ENCODE peak calls at places on chromosomes 6 and 20, in seven cellular contexts. O is foreskin fibroblast, W is astrocyte of the spinal cord, J is endothelial cell, H is GM12865, I is type B pancreatic cell, A is fibroblast of lung. Q is an unnamed sample.

GRCh38 chr6:9116026-9116425 is 680.7 kb upstream of the SLC35B3 start:
- DNase-seq in O (peak), W (peak), J (no peak), H (no peak), I (no peak), A (peak), Q (peak)

GRCh38 chr20:45545351-45545750 is 1.9 kb downstream of the EPPIN start:
- DNase-seq in O (no peak), W (no peak), J (no peak), H (no peak), I (no peak), A (no peak), Q (no peak)

GRCh38 chr6:75602164-75602896 is 650 bp downstream of the SENP6 start:
- DNase-seq in O (peak), W (no peak), J (peak), H (peak), I (peak), A (peak), Q (no peak)

GRCh38 chr6:63584566-63584965 is 12.3 kb downstream of the LOC128125822 start:
- DNase-seq in O (no peak), W (no peak), J (no peak), H (no peak), I (no peak), A (no peak), Q (no peak)

GRCh38 chr6:98946877-98947410 is 802 bp downstream of the FBXL4 start:
- DNase-seq in O (no peak), W (peak), J (no peak), H (peak), I (no peak), A (peak), Q (no peak)

GRCh38 chr6:170295519-170296422 is 4.9 kb upstream of the DLL1 start:
- DNase-seq in O (no peak), W (no peak), J (no peak), H (peak), I (no peak), A (no peak), Q (no peak)

GRCh38 chr6:39452306-39452705 is 129.8 kb upstream of the KCNK16 start:
- DNase-seq in O (peak), W (peak), J (no peak), H (peak), I (no peak), A (peak), Q (no peak)

GRCh38 chr6:160520043-160520904 is 143.8 kb downstream of the LPA start:
- DNase-seq in O (peak), W (peak), J (peak), H (peak), I (peak), A (peak), Q (peak)

GRCh38 chr6:42618686-42619085 is 54.9 kb downstream of the UBR2 start:
- DNase-seq in O (peak), W (peak), J (no peak), H (no peak), I (no peak), A (peak), Q (peak)

GRCh38 chr6:33958208-33958862 is 154.5 kb upstream of the MLN start:
- DNase-seq in O (no peak), W (no peak), J (peak), H (no peak), I (no peak), A (no peak), Q (no peak)

GRCh38 chr6:25057121-25057520 is 121.4 kb upstream of the RIPOR2 start:
- DNase-seq in O (no peak), W (no peak), J (no peak), H (no peak), I (no peak), A (peak), Q (no peak)

GRCh38 chr20:61105395-61105794 is 146.7 kb upstream of the CDH4 start:
- DNase-seq in O (no peak), W (no peak), J (no peak), H (no peak), I (no peak), A (no peak), Q (no peak)

GRCh38 chr6:43812850-43813584 is 43.0 kb downstream of the VEGFA start:
- DNase-seq in O (no peak), W (no peak), J (no peak), H (peak), I (no peak), A (peak), Q (no peak)

GRCh38 chr6:166579234-166579575 is 7.3 kb downstream of the RAMACL start:
- DNase-seq in O (no peak), W (no peak), J (no peak), H (no peak), I (peak), A (no peak), Q (no peak)

GRCh38 chr6:56148488-56149190 is 98.7 kb downstream of the COL21A1 start:
- DNase-seq in O (peak), W (peak), J (no peak), H (no peak), I (no peak), A (peak), Q (no peak)

GRCh38 chr20:8530022-8530421 is 398.0 kb downstream of the PLCB1 start:
- DNase-seq in O (no peak), W (no peak), J (no peak), H (no peak), I (no peak), A (no peak), Q (peak)

GRCh38 chr20:51985013-51985415 is 182.7 kb upstream of the SALL4 start:
- DNase-seq in O (peak), W (peak), J (no peak), H (no peak), I (no peak), A (peak), Q (peak)

GRCh38 chr6:45256697-45257695 is 71.1 kb upstream of the RUNX2 start:
- DNase-seq in O (no peak), W (no peak), J (no peak), H (no peak), I (no peak), A (peak), Q (no peak)

GRCh38 chr6:21005816-21006553 is 471.7 kb downstream of the CDKAL1 start:
- DNase-seq in O (peak), W (peak), J (no peak), H (peak), I (no peak), A (peak), Q (peak)

GRCh38 chr20:10707791-10708190 is 34.0 kb upstream of the JAG1 start:
- DNase-seq in O (no peak), W (no peak), J (no peak), H (no peak), I (no peak), A (no peak), Q (no peak)

GRCh38 chr6:31620586-31621319 is at the start of gene PRRC2A:
- DNase-seq in O (no peak), W (no peak), J (peak), H (no peak), I (peak), A (peak), Q (no peak)

GRCh38 chr6:162203287-162203686 is 524.3 kb downstream of the PRKN start:
- DNase-seq in O (no peak), W (no peak), J (no peak), H (no peak), I (no peak), A (no peak), Q (no peak)

GRCh38 chr20:47274449-47275108 is 81.9 kb downstream of the ZMYND8 start:
- DNase-seq in O (peak), W (peak), J (no peak), H (peak), I (no peak), A (peak), Q (peak)

GRCh38 chr20:46220808-46221207 is 87.5 kb downstream of the CDH22 start:
- DNase-seq in O (no peak), W (no peak), J (no peak), H (no peak), I (no peak), A (no peak), Q (no peak)

GRCh38 chr20:17615645-17616479 is 46.0 kb downstream of the DSTN start:
- DNase-seq in O (no peak), W (no peak), J (no peak), H (no peak), I (no peak), A (no peak), Q (no peak)

GRCh38 chr20:18585134-18585533 is 2.7 kb upstream of the DTD1 start:
- DNase-seq in O (no peak), W (peak), J (no peak), H (no peak), I (no peak), A (peak), Q (peak)

GRCh38 chr6:80217799-80218198 is 111.3 kb downstream of the BCKDHB start:
- DNase-seq in O (peak), W (no peak), J (no peak), H (no peak), I (no peak), A (no peak), Q (no peak)

GRCh38 chr6:157229219-157229607 is 94.1 kb downstream of the TMEM242 start:
- DNase-seq in O (no peak), W (no peak), J (no peak), H (no peak), I (peak), A (no peak), Q (no peak)

GRCh38 chr6:89487864-89488263 is 54.9 kb downstream of the ANKRD6 start:
- DNase-seq in O (no peak), W (no peak), J (no peak), H (no peak), I (no peak), A (no peak), Q (no peak)

GRCh38 chr20:24206995-24207394 is 218.4 kb upstream of the GGTLC1 start:
- DNase-seq in O (no peak), W (no peak), J (no peak), H (no peak), I (no peak), A (no peak), Q (no peak)

GRCh38 chr20:38303908-38304379 is at the start of gene BPI:
- DNase-seq in O (no peak), W (peak), J (no peak), H (no peak), I (no peak), A (no peak), Q (no peak)

GRCh38 chr6:44333273-44333919 is 9.1 kb upstream of the SPATS1 start:
- DNase-seq in O (no peak), W (no peak), J (no peak), H (no peak), I (no peak), A (no peak), Q (no peak)

GRCh38 chr20:33273117-33273851 is 9.7 kb upstream of the BPIFB1 start:
- DNase-seq in O (no peak), W (no peak), J (no peak), H (no peak), I (no peak), A (no peak), Q (no peak)

GRCh38 chr6:41155132-41155805 is 1.1 kb upstream of the TREML1 start:
- DNase-seq in O (no peak), W (no peak), J (no peak), H (no peak), I (no peak), A (no peak), Q (no peak)

GRCh38 chr20:830011-830521 is 3.4 kb upstream of the FAM110A start:
- DNase-seq in O (no peak), W (no peak), J (no peak), H (no peak), I (no peak), A (peak), Q (peak)

GRCh38 chr20:61724376-61724775 is 341.3 kb downstream of the TAF4 start:
- DNase-seq in O (no peak), W (peak), J (peak), H (no peak), I (no peak), A (no peak), Q (no peak)

GRCh38 chr6:17622144-17622543 is 22.0 kb downstream of the FAM8A1 start:
- DNase-seq in O (no peak), W (no peak), J (no peak), H (no peak), I (no peak), A (no peak), Q (no peak)

GRCh38 chr6:20978176-20978614 is 443.9 kb downstream of the CDKAL1 start:
- DNase-seq in O (peak), W (peak), J (no peak), H (peak), I (no peak), A (peak), Q (peak)

GRCh38 chr6:72937160-72937559 is 288.1 kb downstream of the KHDC1L start:
- DNase-seq in O (no peak), W (no peak), J (no peak), H (no peak), I (no peak), A (no peak), Q (no peak)

GRCh38 chr6:28390688-28391087 is 8.9 kb downstream of the ZSCAN12 start:
- DNase-seq in O (no peak), W (no peak), J (no peak), H (no peak), I (no peak), A (no peak), Q (no peak)
- TF ChIP-seq CTCF in O (no peak), W (no peak), J (no peak), H (no peak), I (no peak), A (no peak), Q (no peak)

DNA sequence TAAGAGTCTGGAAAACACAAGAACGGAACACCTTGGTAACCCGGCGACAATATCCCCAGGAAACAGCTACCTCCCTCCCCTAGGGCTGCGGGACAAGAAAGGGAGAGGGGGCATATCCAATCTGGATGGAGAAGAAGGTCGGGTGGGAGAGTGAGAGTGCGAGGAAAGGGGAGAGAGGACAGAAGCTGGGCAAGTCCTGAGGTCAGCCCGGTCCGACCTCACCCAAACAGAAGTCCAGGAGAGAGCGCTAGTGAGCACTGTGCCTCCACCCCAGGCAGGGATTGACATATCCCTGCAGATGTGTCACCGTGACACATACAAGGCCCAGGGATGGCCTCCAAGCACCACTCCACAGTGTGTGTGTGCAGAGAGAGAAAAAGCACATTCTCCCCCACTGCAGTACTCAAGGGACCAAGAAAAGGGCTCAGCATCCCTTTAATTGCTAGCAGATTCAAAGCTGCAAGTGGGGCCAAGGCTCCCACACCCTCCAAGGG is 3.3 kb downstream of the PXDC1 start:
- DNase-seq in O (peak), W (peak), J (peak), H (peak), I (no peak), A (peak), Q (peak)
- TF ChIP-seq CTCF in O (peak), W (peak), J (peak), H (peak), I (peak), A (peak), Q (peak)

DNA sequence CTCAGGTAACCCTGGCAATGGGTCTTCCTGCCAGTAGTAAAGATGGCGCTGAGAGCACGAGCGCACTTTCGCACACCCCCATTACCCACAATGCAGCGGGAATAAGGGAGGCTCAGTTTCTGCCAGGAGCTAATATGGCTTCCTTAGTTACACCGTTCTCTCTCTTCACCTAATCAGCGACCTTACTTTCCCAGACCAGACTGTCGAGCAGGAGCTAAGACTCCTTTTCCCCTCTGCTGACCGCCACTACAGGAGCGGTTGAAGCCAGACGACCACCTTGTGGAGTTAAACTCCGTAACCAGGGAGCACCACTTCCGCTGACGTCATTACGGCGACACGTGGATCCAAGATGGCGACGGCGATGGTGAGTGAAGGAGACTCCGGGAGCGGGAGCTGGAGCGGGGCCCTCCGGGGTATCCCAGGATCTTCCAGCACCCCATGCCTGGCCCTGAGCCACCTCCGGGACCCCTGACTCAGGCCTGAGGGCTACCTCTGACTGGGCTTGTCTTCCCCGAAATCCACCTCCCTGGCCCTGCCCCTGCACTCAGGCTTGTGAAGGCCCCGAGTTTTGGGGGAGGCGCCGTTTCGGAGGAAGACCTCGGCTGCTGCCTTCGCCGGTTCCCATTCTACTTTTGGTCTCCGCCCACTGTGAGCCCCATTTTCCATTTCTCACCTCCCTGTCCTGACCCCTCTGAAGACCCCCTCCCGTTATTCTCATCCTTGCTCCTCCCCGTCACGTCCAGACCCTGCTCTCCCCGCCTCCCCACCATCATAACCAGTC is at the start of gene TM9SF4:
- DNase-seq in O (peak), W (peak), J (peak), H (peak), I (peak), A (peak), Q (peak)
- TF ChIP-seq CTCF in O (no peak), W (no peak), J (no peak), H (no peak), I (no peak), A (no peak), Q (no peak)

GRCh38 chr6:168333039-168333438 is 13.5 kb upstream of the DACT2 start:
- DNase-seq in O (no peak), W (no peak), J (peak), H (no peak), I (no peak), A (no peak), Q (no peak)
- TF ChIP-seq CTCF in O (no peak), W (peak), J (peak), H (no peak), I (peak), A (peak), Q (peak)

DNA sequence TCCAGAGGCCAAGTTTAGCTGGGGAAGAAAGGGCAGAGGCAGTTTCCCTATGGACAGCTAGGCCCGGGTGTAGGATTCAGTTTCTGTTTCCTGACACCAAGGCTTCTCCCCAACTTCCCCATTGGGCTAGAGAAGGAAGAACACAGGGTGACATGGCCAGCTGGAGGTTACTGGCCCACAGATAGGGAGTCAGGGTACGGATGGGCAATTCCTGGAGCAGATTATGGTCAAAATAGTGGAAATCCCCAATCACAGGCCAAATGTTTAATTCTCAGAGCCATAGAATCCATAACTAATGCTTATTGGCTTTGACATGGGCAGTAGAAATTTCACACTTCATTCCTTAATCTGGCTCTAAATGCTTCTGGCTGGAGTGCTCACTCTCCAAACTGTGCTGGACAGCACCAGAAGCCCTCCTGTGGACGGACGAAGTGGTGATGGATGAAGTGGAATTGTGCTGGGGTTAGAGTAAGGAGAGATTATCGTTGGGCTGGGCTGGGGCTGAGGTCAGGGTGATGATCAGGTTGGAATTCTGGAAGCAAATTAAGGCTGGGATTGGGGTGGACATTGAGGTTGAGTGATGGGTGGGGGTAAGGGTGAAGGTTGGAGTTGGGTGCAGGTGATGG is 869 bp downstream of the SIGLEC1 start:
- DNase-seq in O (no peak), W (no peak), J (no peak), H (no peak), I (no peak), A (no peak), Q (no peak)
- TF ChIP-seq CTCF in O (no peak), W (no peak), J (no peak), H (no peak), I (no peak), A (no peak), Q (no peak)

DNA sequence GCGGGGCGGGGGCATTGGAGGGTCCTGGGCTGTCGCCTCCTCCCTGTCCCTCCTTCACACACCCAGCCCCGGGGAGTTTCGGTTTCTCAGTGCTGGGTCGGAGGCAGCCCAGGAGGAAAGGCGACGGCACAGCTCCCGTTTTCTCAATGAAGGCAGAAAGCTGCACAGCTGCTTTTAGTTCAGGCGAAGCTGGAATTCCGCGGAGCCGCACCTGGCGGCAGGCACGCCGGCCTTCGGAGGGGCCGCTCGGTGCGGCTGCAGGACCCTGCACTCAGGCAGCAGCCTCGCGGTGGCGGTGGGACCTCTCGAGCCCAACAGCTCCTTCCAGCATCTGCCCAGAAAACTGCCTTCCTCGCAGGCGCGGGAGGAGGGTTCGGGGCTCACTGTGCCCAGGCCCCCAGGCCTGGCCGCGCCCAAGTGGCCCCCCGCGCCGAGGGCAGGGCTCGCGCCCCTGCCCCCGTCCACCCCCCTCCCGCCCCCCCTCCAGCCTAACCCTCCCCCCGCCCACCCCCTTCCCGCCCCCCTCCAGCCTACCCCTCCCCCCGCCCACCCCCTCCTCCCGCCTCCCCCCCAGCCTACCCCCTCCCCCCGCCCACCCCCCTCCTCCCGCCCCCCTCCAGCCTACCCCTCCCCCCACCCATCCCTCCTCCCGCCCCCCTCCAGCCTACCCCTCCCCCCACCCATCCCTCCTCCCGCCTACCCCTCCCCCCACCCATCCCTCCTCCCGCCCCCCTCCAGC is 4.8 kb downstream of the FOXQ1 start:
- DNase-seq in O (no peak), W (no peak), J (peak), H (no peak), I (no peak), A (no peak), Q (peak)
- TF ChIP-seq CTCF in O (no peak), W (no peak), J (no peak), H (no peak), I (peak), A (no peak), Q (no peak)

GRCh38 chr20:25249198-25249931 is 1.5 kb downstream of the PYGB start:
- DNase-seq in O (no peak), W (peak), J (no peak), H (no peak), I (no peak), A (peak), Q (no peak)
- TF ChIP-seq CTCF in O (no peak), W (no peak), J (no peak), H (no peak), I (no peak), A (peak), Q (no peak)